ENCODE peak calls at places on chromosomes 11 and 22, in eight cellular contexts. Q, R, G, E, L, M, U and H are unnamed samples.

GRCh38 chr11:92391866-92392265 is 167.2 kb downstream of the FAT3 start:
- ATAC-seq in E (no peak), L (no peak), R (no peak), G (no peak), Q (no peak), M (no peak), U (no peak), H (no peak)

GRCh38 chr22:19765477-19766234 is 5.1 kb downstream of the TBX1 start:
- ATAC-seq in E (no peak), G (peak; percentile 55), U (peak; percentile 62), L (no peak), Q (peak; percentile 58), M (peak; percentile 25), R (peak; percentile 45), H (no peak)

GRCh38 chr11:3147626-3148025 is 17.5 kb downstream of the OSBPL5 start:
- ATAC-seq in R (no peak), E (no peak), Q (no peak), M (no peak), U (no peak), G (no peak), L (peak; percentile 4), H (no peak)

GRCh38 chr11:118980191-118980881 is 8.8 kb downstream of the FOXR1 start:
- ATAC-seq in R (peak; percentile 74), G (no peak), E (no peak), M (peak; percentile 35), Q (no peak), L (peak; percentile 84), U (no peak), H (no peak)

GRCh38 chr11:71214553-71215371 is 37.6 kb downstream of the SHANK2 start:
- ATAC-seq in E (no peak), G (no peak), U (no peak), Q (no peak), M (no peak), R (no peak), L (no peak), H (no peak)

GRCh38 chr11:119752324-119752723 is 23.3 kb upstream of the NECTIN1 start:
- ATAC-seq in U (no peak), M (no peak), Q (no peak), R (no peak), L (no peak), G (no peak), E (no peak), H (no peak)

GRCh38 chr11:45635907-45636306 is 29.5 kb downstream of the CHST1 start:
- ATAC-seq in M (no peak), L (no peak), E (no peak), U (no peak), R (no peak), Q (no peak), G (no peak), H (no peak)

GRCh38 chr22:46515208-46516111 is 22.0 kb downstream of the CELSR1 start:
- ATAC-seq in M (peak; percentile 65), E (no peak), L (no peak), U (no peak), R (no peak), Q (no peak), G (no peak), H (no peak)

GRCh38 chr11:12066799-12067508 is 43.4 kb upstream of the MICAL2 start:
- ATAC-seq in G (no peak), R (peak; percentile 91), E (no peak), Q (peak; percentile 20), L (peak; percentile 73), M (peak; percentile 77), U (no peak), H (no peak)

GRCh38 chr11:325796-326591 is 5.3 kb upstream of the IFITM3 start:
- ATAC-seq in U (no peak), R (no peak), G (no peak), L (no peak), E (no peak), M (peak; percentile 48), Q (no peak), H (no peak)

GRCh38 chr11:2306971-2307732 is 5.3 kb downstream of the TSPAN32 start:
- ATAC-seq in L (no peak), Q (no peak), U (no peak), R (no peak), G (no peak), E (no peak), M (no peak), H (no peak)

GRCh38 chr11:35524780-35525179 is 636 bp downstream of the PAMR1 start:
- ATAC-seq in E (no peak), U (no peak), R (no peak), M (no peak), L (no peak), Q (no peak), G (no peak), H (no peak)

GRCh38 chr11:113862430-113862829 is 12.9 kb downstream of the USP28 start:
- ATAC-seq in Q (no peak), L (no peak), M (no peak), U (peak; percentile 59), R (no peak), G (peak; percentile 75), E (no peak), H (peak; percentile 91)

GRCh38 chr11:14713518-14714244 is 70.1 kb downstream of the PDE3B start:
- ATAC-seq in U (peak; percentile 88), M (no peak), R (peak; percentile 62), G (peak; percentile 93), Q (peak; percentile 91), L (no peak), E (peak; percentile 79), H (peak; percentile 90)

GRCh38 chr11:12215192-12215591 is 104.8 kb downstream of the MICAL2 start:
- ATAC-seq in Q (peak; percentile 27), M (no peak), L (no peak), U (peak; percentile 60), E (no peak), R (peak; percentile 66), G (peak; percentile 44), H (no peak)

GRCh38 chr11:40867991-40868685 is 591.3 kb downstream of the LRRC4C start:
- ATAC-seq in U (no peak), G (no peak), E (no peak), M (no peak), Q (no peak), L (no peak), R (no peak), H (no peak)

GRCh38 chr11:68848429-68848828 is 6.7 kb upstream of the CPT1A start:
- ATAC-seq in G (no peak), M (no peak), Q (no peak), U (no peak), L (no peak), R (no peak), E (no peak), H (no peak)